ENCODE peak calls at places on chromosomes 11 and 22, in seven cellular contexts. One of them, this sample, is unnamed.

GRCh38 chr22:26549902-26550497 is 37.7 kb upstream of the TFIP11 start:
- DNase-seq in GM12891: no peak
- DNase-seq in frontal cortex: no peak
- DNase-seq in GM23248: no peak
- DNase-seq in T-cell: no peak
- DNase-seq in brain microvascular endothelial cell: peak
- DNase-seq in non-pigmented ciliary epithelial cell: no peak
- DNase-seq in this sample: no peak

GRCh38 chr11:111035746-111036145 is 209.8 kb upstream of the POU2AF2 start:
- DNase-seq in GM12891: no peak
- DNase-seq in frontal cortex: no peak
- DNase-seq in GM23248: no peak
- DNase-seq in T-cell: no peak
- DNase-seq in brain microvascular endothelial cell: no peak
- DNase-seq in non-pigmented ciliary epithelial cell: no peak
- DNase-seq in this sample: no peak

GRCh38 chr11:44760917-44761545 is 34.3 kb downstream of the TSPAN18 start:
- DNase-seq in GM12891: no peak
- DNase-seq in frontal cortex: no peak
- DNase-seq in GM23248: peak
- DNase-seq in T-cell: no peak
- DNase-seq in brain microvascular endothelial cell: peak
- DNase-seq in non-pigmented ciliary epithelial cell: peak
- DNase-seq in this sample: no peak

GRCh38 chr11:73288197-73288872 is 16.2 kb downstream of the P2RY6 start:
- DNase-seq in GM12891: no peak
- DNase-seq in frontal cortex: no peak
- DNase-seq in GM23248: no peak
- DNase-seq in T-cell: no peak
- DNase-seq in brain microvascular endothelial cell: no peak
- DNase-seq in non-pigmented ciliary epithelial cell: no peak
- DNase-seq in this sample: no peak

GRCh38 chr11:41920374-41920773 is 460.9 kb upstream of the LRRC4C start:
- DNase-seq in GM12891: no peak
- DNase-seq in frontal cortex: no peak
- DNase-seq in GM23248: no peak
- DNase-seq in T-cell: no peak
- DNase-seq in brain microvascular endothelial cell: no peak
- DNase-seq in non-pigmented ciliary epithelial cell: no peak
- DNase-seq in this sample: no peak

GRCh38 chr11:69027704-69028372 is 14.8 kb upstream of the MRGPRF start:
- DNase-seq in GM12891: no peak
- DNase-seq in frontal cortex: no peak
- DNase-seq in GM23248: no peak
- DNase-seq in T-cell: no peak
- DNase-seq in brain microvascular endothelial cell: no peak
- DNase-seq in non-pigmented ciliary epithelial cell: no peak
- DNase-seq in this sample: no peak

GRCh38 chr11:65920035-65920802 is 993 bp downstream of the DRAP1 start:
- DNase-seq in GM12891: no peak
- DNase-seq in frontal cortex: no peak
- DNase-seq in GM23248: peak
- DNase-seq in T-cell: no peak
- DNase-seq in brain microvascular endothelial cell: no peak
- DNase-seq in non-pigmented ciliary epithelial cell: no peak
- DNase-seq in this sample: no peak

GRCh38 chr22:25051073-25051472 is 98.6 kb downstream of the KIAA1671 start:
- DNase-seq in GM12891: no peak
- DNase-seq in frontal cortex: no peak
- DNase-seq in GM23248: no peak
- DNase-seq in T-cell: no peak
- DNase-seq in brain microvascular endothelial cell: no peak
- DNase-seq in non-pigmented ciliary epithelial cell: no peak
- DNase-seq in this sample: no peak

GRCh38 chr22:31084811-31085492 is 3.8 kb downstream of the SMTN start:
- DNase-seq in GM12891: peak
- DNase-seq in frontal cortex: peak
- DNase-seq in GM23248: peak
- DNase-seq in T-cell: peak
- DNase-seq in brain microvascular endothelial cell: peak
- DNase-seq in non-pigmented ciliary epithelial cell: no peak
- DNase-seq in this sample: peak

GRCh38 chr11:113464416-113464815 is 10.8 kb downstream of the DRD2 start:
- DNase-seq in GM12891: no peak
- DNase-seq in frontal cortex: no peak
- DNase-seq in GM23248: no peak
- DNase-seq in T-cell: no peak
- DNase-seq in brain microvascular endothelial cell: no peak
- DNase-seq in non-pigmented ciliary epithelial cell: no peak
- DNase-seq in this sample: no peak

GRCh38 chr11:76459299-76459698 is 14.5 kb downstream of the EMSY start:
- DNase-seq in GM12891: no peak
- DNase-seq in frontal cortex: no peak
- DNase-seq in GM23248: peak
- DNase-seq in T-cell: no peak
- DNase-seq in brain microvascular endothelial cell: no peak
- DNase-seq in non-pigmented ciliary epithelial cell: no peak
- DNase-seq in this sample: no peak

GRCh38 chr22:23079814-23080521 is 9.6 kb downstream of the GNAZ start:
- DNase-seq in GM12891: no peak
- DNase-seq in frontal cortex: no peak
- DNase-seq in GM23248: no peak
- DNase-seq in T-cell: no peak
- DNase-seq in brain microvascular endothelial cell: no peak
- DNase-seq in non-pigmented ciliary epithelial cell: no peak
- DNase-seq in this sample: no peak

GRCh38 chr11:112790286-112790685 is 170.9 kb upstream of the NCAM1 start:
- DNase-seq in GM12891: no peak
- DNase-seq in frontal cortex: no peak
- DNase-seq in GM23248: no peak
- DNase-seq in T-cell: no peak
- DNase-seq in brain microvascular endothelial cell: no peak
- DNase-seq in non-pigmented ciliary epithelial cell: no peak
- DNase-seq in this sample: no peak